ENCODE peak calls at places on chromosomes 1 and 21, in four cellular contexts. O is lower leg skin, B is body of pancreas, X is adrenal gland. P is an unnamed sample.

GRCh38 chr1:166730299-166730888 is 108.9 kb upstream of the POGK start:
- DNase-seq in X (no peak), O (no peak), B (no peak), P (peak; percentile 15)

GRCh38 chr1:172322219-172323061 is 98.0 kb upstream of the C1orf105 start:
- DNase-seq in X (peak; percentile 87), O (peak; percentile 45), B (peak; percentile 52), P (peak; percentile 22)

GRCh38 chr1:177973585-177973984 is 3.7 kb upstream of the SEC16B start:
- DNase-seq in B (no peak), O (no peak), X (no peak), P (no peak)

GRCh38 chr21:35909456-35910178 is 150.7 kb downstream of the SETD4 start:
- DNase-seq in O (no peak), B (no peak), X (no peak), P (no peak)

GRCh38 chr1:54230507-54231339 is 30.8 kb downstream of the MRPL37 start:
- DNase-seq in X (no peak), O (no peak), B (no peak), P (no peak)

GRCh38 chr1:110897685-110898084 is 24.7 kb downstream of the CD53 start:
- DNase-seq in X (no peak), O (no peak), B (no peak), P (no peak)

GRCh38 chr1:235063068-235063765 is 65.4 kb downstream of the TOMM20 start:
- DNase-seq in X (no peak), O (no peak), B (no peak), P (no peak)

GRCh38 chr21:32412998-32413504 is 545 bp downstream of the EVA1C start:
- DNase-seq in X (peak; percentile 77), B (peak; percentile 50), O (peak; percentile 44), P (no peak)

GRCh38 chr1:192140382-192140781 is 17.9 kb upstream of the RGS18 start:
- DNase-seq in B (no peak), X (no peak), O (no peak), P (no peak)

GRCh38 chr1:193634470-193634869 is 448.1 kb upstream of the B3GALT2 start:
- DNase-seq in X (no peak), B (no peak), O (no peak), P (no peak)

GRCh38 chr1:19405195-19405760 is 80.1 kb downstream of the CAPZB start:
- DNase-seq in O (no peak), B (no peak), X (no peak), P (no peak)

GRCh38 chr1:11882814-11883538 is 24.2 kb upstream of the NPPB start:
- DNase-seq in X (peak; percentile 72), B (peak; percentile 90), O (no peak), P (no peak)

GRCh38 chr1:6666696-6667095 is 34.9 kb downstream of the DNAJC11 start:
- DNase-seq in O (no peak), B (no peak), X (peak; percentile 53), P (no peak)

GRCh38 chr1:220371324-220371723 is 99.1 kb upstream of the RAB3GAP2 start:
- DNase-seq in X (no peak), O (no peak), B (no peak), P (no peak)

GRCh38 chr21:34796518-34797201 is 127.9 kb downstream of the CLIC6 start:
- DNase-seq in B (no peak), X (no peak), O (no peak), P (no peak)

GRCh38 chr1:229186373-229187056 is 84.4 kb upstream of the RAB4A start:
- DNase-seq in X (no peak), O (no peak), B (no peak), P (no peak)

GRCh38 chr1:4756184-4756504 is 101.7 kb downstream of the AJAP1 start:
- DNase-seq in B (no peak), X (no peak), O (no peak), P (no peak)

GRCh38 chr1:153550827-153551512 is 1.9 kb upstream of the S100A3 start:
- DNase-seq in B (no peak), O (no peak), X (no peak), P (no peak)

GRCh38 chr1:24911651-24912144 is 18.4 kb downstream of the RUNX3 start:
- DNase-seq in X (no peak), B (no peak), O (no peak), P (no peak)

GRCh38 chr21:41641821-41642368 is 125.0 kb downstream of the RIPK4 start:
- DNase-seq in X (peak; percentile 57), O (peak; percentile 71), B (peak; percentile 39), P (peak; percentile 87)

GRCh38 chr1:31674626-31675025 is 29.2 kb downstream of the COL16A1 start:
- DNase-seq in B (no peak), X (no peak), O (no peak), P (no peak)

GRCh38 chr21:34073032-34073748 is at the start of the genes MRPS6 and SLC5A3:
- DNase-seq in O (peak; percentile 69), X (peak; percentile 92), B (peak; percentile 89), P (peak; percentile 94)

GRCh38 chr1:221708987-221709386 is 32.9 kb downstream of the DUSP10 start:
- DNase-seq in X (peak; percentile 74), O (no peak), B (peak; percentile 88), P (no peak)

GRCh38 chr1:65065535-65066378 is 82.2 kb upstream of the AK4 start:
- DNase-seq in X (peak; percentile 66), B (peak; percentile 57), O (no peak), P (peak; percentile 24)

DNA sequence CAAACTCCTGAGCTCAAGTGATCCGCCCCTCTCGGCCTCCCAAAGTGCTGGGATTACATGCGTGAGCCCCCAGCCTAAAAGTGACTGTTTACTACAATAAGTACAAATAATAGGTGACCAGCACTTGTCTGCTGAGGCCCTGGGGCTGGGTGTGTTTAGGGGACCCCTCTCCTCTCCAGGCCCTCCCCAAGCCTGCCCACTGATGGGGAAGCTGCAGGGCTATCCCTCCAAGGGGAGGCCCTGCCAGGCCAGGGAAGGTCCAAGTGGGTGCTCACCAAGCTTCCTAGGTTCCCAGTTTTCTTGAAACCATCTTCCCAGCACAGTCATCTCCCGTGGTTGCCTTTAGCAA is 60.7 kb downstream of the H3-3A start:
- DNase-seq in B (no peak), X (no peak), O (no peak), P (no peak)
- TF ChIP-seq POLR2A in B (no peak), X (no peak), O (no peak), P (no peak)

DNA sequence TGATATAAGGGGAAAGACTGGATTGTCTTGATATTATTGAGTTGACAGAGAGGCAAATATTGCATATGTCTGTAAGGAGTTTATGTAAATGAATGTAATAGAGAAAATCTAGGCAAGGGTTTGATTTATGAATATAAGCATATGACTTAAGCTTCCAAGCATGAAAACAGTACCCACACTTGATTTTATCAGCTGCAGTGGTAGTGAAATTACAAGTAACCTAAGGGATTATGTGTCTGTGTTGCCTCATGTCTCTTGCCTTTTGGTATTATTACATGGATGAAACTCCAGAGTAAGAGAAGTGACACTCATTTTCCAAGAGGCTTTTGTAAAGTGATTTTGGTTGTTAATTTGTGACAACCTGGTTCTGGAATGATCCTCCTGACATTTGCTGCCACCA is 1678.9 kb downstream of the KCNT2 start:
- DNase-seq in X (no peak), O (no peak), B (no peak), P (no peak)
- TF ChIP-seq POLR2A in X (no peak), O (no peak), B (no peak), P (no peak)

GRCh38 chr1:198157847-198158765 is 1.3 kb downstream of the NEK7 start:
- DNase-seq in X (no peak), B (no peak), O (no peak), P (no peak)
- TF ChIP-seq POLR2A in X (no peak), B (no peak), O (no peak), P (no peak)

GRCh38 chr1:154973344-154974085 is 966 bp upstream of the CKS1B start:
- DNase-seq in X (peak; percentile 100), B (peak; percentile 98), O (peak; percentile 98), P (peak; percentile 58)
- TF ChIP-seq POLR2A in X (peak; percentile 55), B (no peak), O (no peak), P (peak; percentile 53)

DNA sequence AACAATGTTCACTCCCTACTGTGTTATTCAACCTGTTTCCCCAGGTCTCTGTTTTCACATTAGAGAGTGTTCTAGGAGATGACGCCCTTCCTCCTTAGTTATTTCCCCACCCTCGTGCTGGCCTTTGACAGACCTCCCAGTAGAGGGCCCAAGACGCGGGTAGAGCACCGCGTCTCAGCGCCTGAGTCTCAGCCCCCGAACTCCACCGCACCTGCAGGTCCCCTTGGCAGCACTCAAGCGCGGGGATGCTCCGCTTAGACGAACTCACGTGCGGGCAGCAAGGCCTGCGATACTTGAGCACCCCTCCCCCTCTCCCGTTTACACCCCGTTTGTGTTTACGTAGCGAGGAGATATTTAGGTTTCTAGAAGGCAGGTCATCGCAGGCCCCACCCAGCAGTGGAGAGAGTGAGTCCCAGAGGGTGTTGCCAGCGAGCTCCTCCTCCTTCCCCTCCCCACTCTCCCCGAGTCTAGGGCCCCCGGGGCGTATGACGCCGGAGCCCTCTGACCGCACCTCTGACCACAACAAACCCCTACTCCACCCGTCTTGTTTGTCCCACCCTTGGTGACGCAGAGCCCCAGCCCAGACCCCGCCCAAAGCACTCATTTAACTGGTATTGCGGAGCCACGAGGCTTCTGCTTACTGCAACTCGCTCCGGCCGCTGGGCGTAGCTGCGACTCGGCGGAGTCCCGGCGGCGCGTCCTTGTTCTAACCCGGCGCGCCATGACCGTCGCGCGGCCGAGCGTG is at the start of gene CD55:
- DNase-seq in O (peak; percentile 99), X (peak; percentile 99), B (peak; percentile 93), P (peak; percentile 84)
- TF ChIP-seq POLR2A in O (peak; percentile 89), X (peak; percentile 93), B (peak; percentile 89), P (no peak)

GRCh38 chr1:208412994-208413393 is 168.8 kb upstream of the PLXNA2 start:
- DNase-seq in B (no peak), O (no peak), X (no peak), P (no peak)
- TF ChIP-seq POLR2A in B (no peak), O (no peak), X (no peak), P (no peak)

GRCh38 chr1:2413495-2414296 is 1.3 kb upstream of the PEX10 start:
- DNase-seq in O (no peak), X (peak; percentile 70), B (no peak), P (no peak)
- TF ChIP-seq POLR2A in O (no peak), X (no peak), B (no peak), P (no peak)

P was measured in H54.